ENCODE peak calls at places on chromosomes 1 and 21, in eight cellular contexts. L is upper lobe of right lung, H is epithelial cell of esophagus, N is right atrium auricular region, E is endodermal cell, V is glutamatergic neuron, S is GM10248, Q is AG10803. A is an unnamed sample.

GRCh38 chr1:232012773-232013386 is 386.3 kb downstream of the DISC1 start:
- DNase-seq in L (no peak), H (peak), N (peak), E (no peak), V (no peak), S (no peak), Q (peak), A (peak)

GRCh38 chr1:70072239-70072751 is 133.1 kb downstream of the LRRC40 start:
- DNase-seq in L (no peak), H (peak), N (no peak), E (no peak), V (no peak), S (no peak), Q (peak), A (no peak)

GRCh38 chr1:6359568-6360496 is 33.7 kb downstream of the ACOT7 start:
- DNase-seq in L (peak), H (peak), N (peak), E (peak), V (no peak), S (peak), Q (peak), A (peak)

GRCh38 chr1:89262643-89263042 is 10.0 kb downstream of the GBP5 start:
- DNase-seq in L (no peak), H (peak), N (no peak), E (no peak), V (no peak), S (no peak), Q (peak), A (no peak)

GRCh38 chr1:62045579-62045978 is 149.1 kb upstream of the L1TD1 start:
- DNase-seq in L (no peak), H (peak), N (no peak), E (peak), V (no peak), S (no peak), Q (peak), A (no peak)

GRCh38 chr1:218374401-218374848 is 29.3 kb downstream of the TGFB2 start:
- DNase-seq in L (no peak), H (no peak), N (no peak), E (no peak), V (no peak), S (no peak), Q (no peak), A (no peak)

GRCh38 chr1:82567308-82567707 is 766.6 kb downstream of the ADGRL2 start:
- DNase-seq in L (no peak), H (no peak), N (no peak), E (no peak), V (no peak), S (no peak), Q (no peak), A (no peak)

GRCh38 chr1:36966242-36966641 is 68.1 kb downstream of the GRIK3 start:
- DNase-seq in L (no peak), H (peak), N (no peak), E (peak), V (no peak), S (no peak), Q (peak), A (peak)

GRCh38 chr1:84619383-84620093 is 45.3 kb upstream of the CTBS start:
- DNase-seq in L (no peak), H (peak), N (no peak), E (no peak), V (no peak), S (no peak), Q (peak), A (peak)

GRCh38 chr1:235867903-235868469 is 1.3 kb upstream of the LYST start:
- DNase-seq in L (no peak), H (no peak), N (no peak), E (no peak), V (no peak), S (peak), Q (no peak), A (no peak)

GRCh38 chr1:18949689-18950414 is 6.6 kb downstream of the IFFO2 start:
- DNase-seq in L (no peak), H (peak), N (no peak), E (peak), V (peak), S (peak), Q (peak), A (no peak)

GRCh38 chr1:180230791-180231505 is 884 bp downstream of the LHX4 start:
- DNase-seq in L (no peak), H (peak), N (no peak), E (peak), V (no peak), S (no peak), Q (peak), A (peak)

GRCh38 chr1:15820478-15820877 is 13.0 kb upstream of the UQCRHL start:
- DNase-seq in L (no peak), H (peak), N (no peak), E (no peak), V (no peak), S (no peak), Q (peak), A (no peak)

GRCh38 chr1:15703562-15703961 is 19.4 kb downstream of the PLEKHM2 start:
- DNase-seq in L (peak), H (peak), N (peak), E (peak), V (no peak), S (no peak), Q (peak), A (no peak)

GRCh38 chr1:6807782-6808181 is 22.5 kb downstream of the CAMTA1 start:
- DNase-seq in L (no peak), H (no peak), N (no peak), E (no peak), V (no peak), S (no peak), Q (no peak), A (no peak)

GRCh38 chr1:25246600-25247023 is 642 bp downstream of the RSRP1 start:
- DNase-seq in L (peak), H (peak), N (no peak), E (peak), V (peak), S (peak), Q (no peak), A (no peak)

GRCh38 chr1:8205771-8206170 is 112.1 kb upstream of the SLC45A1 start:
- DNase-seq in L (no peak), H (no peak), N (no peak), E (no peak), V (no peak), S (no peak), Q (no peak), A (no peak)

GRCh38 chr1:240706150-240706904 is 94.4 kb upstream of the GREM2 start:
- DNase-seq in L (no peak), H (no peak), N (no peak), E (no peak), V (no peak), S (no peak), Q (peak), A (no peak)

GRCh38 chr1:208654241-208654640 is 410.1 kb upstream of the PLXNA2 start:
- DNase-seq in L (no peak), H (peak), N (no peak), E (peak), V (no peak), S (no peak), Q (peak), A (peak)

GRCh38 chr1:236795757-236796719 is 946 bp downstream of the MTR start:
- DNase-seq in L (no peak), H (peak), N (no peak), E (peak), V (no peak), S (peak), Q (peak), A (no peak)

GRCh38 chr1:9186082-9186859 is 48.3 kb upstream of the H6PD start:
- DNase-seq in L (no peak), H (no peak), N (no peak), E (no peak), V (no peak), S (no peak), Q (no peak), A (no peak)

GRCh38 chr1:41868241-41868953 is 50.3 kb downstream of the HIVEP3 start:
- DNase-seq in L (no peak), H (peak), N (no peak), E (no peak), V (no peak), S (peak), Q (no peak), A (no peak)

GRCh38 chr21:35291034-35291433 is 241.9 kb upstream of the RUNX1 start:
- DNase-seq in L (no peak), H (no peak), N (no peak), E (no peak), V (no peak), S (no peak), Q (no peak), A (no peak)

GRCh38 chr1:226457307-226457712 is 49.4 kb upstream of the PARP1 start:
- DNase-seq in L (no peak), H (no peak), N (no peak), E (peak), V (no peak), S (no peak), Q (no peak), A (no peak)

GRCh38 chr21:36511484-36512227 is 31.7 kb upstream of the CLDN14 start:
- DNase-seq in L (no peak), H (peak), N (no peak), E (no peak), V (no peak), S (no peak), Q (peak), A (no peak)

GRCh38 chr1:117959364-117959763 is 29.8 kb downstream of the WDR3 start:
- DNase-seq in L (no peak), H (no peak), N (no peak), E (no peak), V (no peak), S (no peak), Q (no peak), A (no peak)

GRCh38 chr21:42358937-42359336 is 7.4 kb downstream of the TFF1 start:
- DNase-seq in L (no peak), H (no peak), N (no peak), E (no peak), V (no peak), S (no peak), Q (no peak), A (no peak)

GRCh38 chr1:231161711-231162299 is at the start of gene TRIM67:
- DNase-seq in L (no peak), H (no peak), N (no peak), E (no peak), V (peak), S (peak), Q (no peak), A (no peak)

GRCh38 chr21:30829659-30830058 is at the start of gene KRTAP7-1:
- DNase-seq in L (no peak), H (no peak), N (no peak), E (no peak), V (no peak), S (no peak), Q (no peak), A (no peak)

GRCh38 chr1:198232407-198232806 is 75.6 kb downstream of the NEK7 start:
- DNase-seq in L (no peak), H (peak), N (no peak), E (no peak), V (no peak), S (no peak), Q (no peak), A (no peak)

GRCh38 chr1:70467531-70467930 is 56.5 kb downstream of the CTH start:
- DNase-seq in L (no peak), H (no peak), N (no peak), E (no peak), V (no peak), S (no peak), Q (no peak), A (no peak)

GRCh38 chr1:46302091-46303037 is 1.1 kb downstream of the LRRC41 start:
- DNase-seq in L (peak), H (peak), N (no peak), E (peak), V (peak), S (peak), Q (peak), A (peak)
- TF ChIP-seq CTCF in L (peak), H (no peak), N (peak), E (peak), V (no peak), S (peak), Q (peak), A (no peak)

DNA sequence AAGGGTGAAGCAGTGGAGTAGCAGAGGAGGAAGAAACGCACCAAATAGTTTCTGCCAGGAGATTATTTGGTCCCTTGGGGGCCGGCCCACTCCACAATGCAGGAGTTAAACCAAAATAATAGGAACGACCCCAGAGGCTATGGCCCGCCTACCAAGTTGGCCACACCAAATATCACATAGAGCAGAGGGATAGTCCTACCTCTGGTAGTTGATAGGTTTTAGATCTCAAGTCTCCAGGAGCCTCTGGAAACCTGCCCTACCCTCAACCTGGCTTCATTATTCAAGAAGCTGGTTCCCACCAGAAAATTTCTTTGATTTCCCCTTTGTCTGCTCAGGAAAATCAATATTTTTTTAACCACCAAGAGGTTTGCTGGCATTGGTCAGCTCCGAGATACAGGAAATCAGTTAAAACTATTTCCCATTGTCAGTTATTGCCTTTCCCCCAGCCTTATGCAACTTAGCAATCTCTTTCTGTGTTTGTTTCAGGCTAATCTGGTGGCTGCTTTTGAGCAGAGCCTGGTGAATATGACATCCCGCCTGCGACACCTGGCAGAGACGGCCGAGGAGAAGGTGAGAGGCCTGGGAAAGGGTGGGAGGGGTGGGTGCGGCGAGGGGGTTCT is 35.5 kb upstream of the IPO9 start:
- DNase-seq in L (no peak), H (no peak), N (no peak), E (no peak), V (no peak), S (no peak), Q (no peak), A (no peak)
- TF ChIP-seq CTCF in L (peak), H (no peak), N (peak), E (peak), V (peak), S (no peak), Q (no peak), A (no peak)

GRCh38 chr1:29798699-29799566 is 562.6 kb downstream of the PTPRU start:
- DNase-seq in L (no peak), H (peak), N (peak), E (no peak), V (no peak), S (no peak), Q (no peak), A (no peak)
- TF ChIP-seq CTCF in L (no peak), H (no peak), N (no peak), E (no peak), V (no peak), S (no peak), Q (no peak), A (no peak)

GRCh38 chr1:234608720-234609527 is 1.1 kb downstream of the IRF2BP2 start:
- DNase-seq in L (peak), H (peak), N (no peak), E (peak), V (peak), S (peak), Q (peak), A (peak)
- TF ChIP-seq CTCF in L (no peak), H (no peak), N (no peak), E (no peak), V (no peak), S (no peak), Q (no peak), A (no peak)